ENCODE peak calls at places on chromosomes 4 and X, in seven cellular contexts. B, W, O, Y, A, R and M are unnamed samples.

GRCh38 chrX:31124536-31124935 is 52.7 kb upstream of the FTHL17 start:
- DNase-seq in R (no peak), O (no peak), W (no peak), A (no peak), Y (no peak), B (no peak), M (no peak)

GRCh38 chr4:74123065-74123728 is 24.2 kb upstream of the CXCL2 start:
- DNase-seq in Y (no peak), R (peak; percentile 29), A (no peak), O (no peak), W (peak; percentile 96), B (peak; percentile 81), M (no peak)

GRCh38 chr4:73964862-73965611 is 16.8 kb downstream of the PF4 start:
- DNase-seq in O (no peak), Y (no peak), B (no peak), A (no peak), W (no peak), R (peak; percentile 9), M (no peak)

GRCh38 chrX:24799565-24799964 is 105.8 kb downstream of the POLA1 start:
- DNase-seq in Y (no peak), B (no peak), O (no peak), A (no peak), W (no peak), R (no peak), M (no peak)

GRCh38 chrX:117510453-117510852 is 606.2 kb downstream of the KLHL13 start:
- DNase-seq in W (no peak), Y (no peak), A (no peak), B (no peak), R (no peak), O (no peak), M (no peak)

GRCh38 chr4:101418055-101418454 is 70.7 kb upstream of the PPP3CA start:
- DNase-seq in B (no peak), O (peak; percentile 57), R (no peak), A (no peak), W (peak; percentile 5), Y (no peak), M (no peak)

GRCh38 chr4:161792991-161793390 is 370.8 kb downstream of the FSTL5 start:
- DNase-seq in W (no peak), O (no peak), B (no peak), R (no peak), A (no peak), Y (no peak), M (no peak)

GRCh38 chr4:140426610-140427103 is 791 bp downstream of the CLGN start:
- DNase-seq in W (no peak), O (no peak), R (no peak), A (no peak), B (no peak), Y (no peak), M (peak; percentile 47)

GRCh38 chr4:24655971-24656370 is 71.6 kb upstream of the DHX15 start:
- DNase-seq in R (no peak), B (no peak), W (no peak), O (peak; percentile 18), Y (no peak), A (no peak), M (no peak)

GRCh38 chrX:45295587-45295986 is 94.9 kb upstream of the DIPK2B start:
- DNase-seq in W (peak; percentile 58), R (no peak), B (peak; percentile 59), O (peak; percentile 53), Y (no peak), A (peak; percentile 46), M (no peak)

GRCh38 chr4:26206339-26206738 is 114.5 kb upstream of the RBPJ start:
- DNase-seq in R (no peak), W (peak; percentile 88), O (peak; percentile 93), A (no peak), Y (no peak), B (no peak), M (no peak)

GRCh38 chrX:141903400-141904155 is at the start of gene MAGEC1:
- DNase-seq in R (no peak), Y (no peak), A (no peak), W (no peak), O (no peak), B (no peak), M (no peak)

GRCh38 chr4:71526626-71527406 is 188.0 kb downstream of the SLC4A4 start:
- DNase-seq in W (no peak), Y (no peak), B (no peak), O (no peak), A (no peak), R (no peak), M (no peak)

GRCh38 chrX:41350976-41351569 is 17.1 kb downstream of the DDX3X start:
- DNase-seq in O (no peak), B (no peak), R (no peak), W (no peak), A (no peak), Y (no peak), M (no peak)

GRCh38 chrX:7083468-7084396 is 63.8 kb upstream of the STS start:
- DNase-seq in W (peak; percentile 92), O (peak; percentile 99), Y (no peak), A (peak; percentile 96), R (peak; percentile 72), B (peak; percentile 88), M (no peak)

GRCh38 chrX:104420907-104421306 is 145.1 kb upstream of the IL1RAPL2 start:
- DNase-seq in Y (no peak), W (no peak), R (no peak), O (no peak), A (no peak), B (no peak), M (no peak)